ENCODE peak calls at places on chromosomes 5 and 9, in five cellular contexts. U, D, P, W and E are unnamed samples.

GRCh38 chr9:81132796-81133195 is 556.6 kb downstream of the TLE1 start:
- DNase-seq in W (no peak), P (no peak), U (no peak), D (no peak), E (no peak)

GRCh38 chr9:82353631-82354030 is 365.1 kb downstream of the SPATA31D1 start:
- DNase-seq in W (no peak), P (no peak), D (no peak), U (no peak), E (no peak)

GRCh38 chr9:118455781-118456180 is 751.6 kb downstream of the TLR4 start:
- DNase-seq in D (no peak), U (no peak), P (no peak), W (no peak), E (peak; percentile 89)

GRCh38 chr5:55817030-55817429 is 34.1 kb upstream of the IL31RA start:
- DNase-seq in U (no peak), P (no peak), W (no peak), D (no peak), E (no peak)

GRCh38 chr9:93205045-93205768 is 21.3 kb downstream of the WNK2 start:
- DNase-seq in W (no peak), P (peak; percentile 64), D (peak; percentile 81), U (no peak), E (peak; percentile 24)

GRCh38 chr9:107807183-107807582 is 317.6 kb upstream of the KLF4 start:
- DNase-seq in P (no peak), D (no peak), W (peak; percentile 14), U (no peak), E (no peak)

GRCh38 chr9:71955300-71955915 is 44.0 kb downstream of the C9orf85 start:
- DNase-seq in W (no peak), P (no peak), D (no peak), U (no peak), E (no peak)

GRCh38 chr5:95610546-95610945 is 9.3 kb upstream of the GPR150 start:
- DNase-seq in U (no peak), W (no peak), P (no peak), D (no peak), E (no peak)

GRCh38 chr5:82205005-82205404 is 73.1 kb downstream of the RPS23 start:
- DNase-seq in U (no peak), W (no peak), D (no peak), P (no peak), E (no peak)

DNA sequence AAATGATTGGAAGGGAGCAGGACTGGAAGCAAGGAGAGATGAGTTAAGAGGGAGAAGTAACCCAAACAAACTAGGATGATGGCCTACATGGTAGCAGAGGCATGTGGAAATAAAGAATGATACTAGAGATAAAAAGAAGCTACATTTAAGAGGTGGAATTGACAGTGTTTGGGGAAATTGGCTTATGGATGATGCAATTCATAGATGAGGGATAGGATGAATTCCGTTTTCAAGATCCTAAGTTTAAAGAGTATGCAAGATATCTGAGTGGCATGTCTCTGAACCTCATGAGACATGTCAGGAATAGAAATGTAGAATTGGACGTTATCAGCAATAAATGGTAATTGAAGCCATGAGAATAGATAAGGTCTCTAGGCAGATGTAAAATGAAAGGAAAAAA is 73.6 kb downstream of the RPS23 start:
- DNase-seq in U (no peak), D (no peak), W (no peak), P (no peak), E (no peak)
- H3K4me3 ChIP-seq in U (no peak overlapping the region), D (no peak overlapping the region), W (no peak overlapping the region), P (no peak overlapping the region), E (no peak overlapping the region)

DNA sequence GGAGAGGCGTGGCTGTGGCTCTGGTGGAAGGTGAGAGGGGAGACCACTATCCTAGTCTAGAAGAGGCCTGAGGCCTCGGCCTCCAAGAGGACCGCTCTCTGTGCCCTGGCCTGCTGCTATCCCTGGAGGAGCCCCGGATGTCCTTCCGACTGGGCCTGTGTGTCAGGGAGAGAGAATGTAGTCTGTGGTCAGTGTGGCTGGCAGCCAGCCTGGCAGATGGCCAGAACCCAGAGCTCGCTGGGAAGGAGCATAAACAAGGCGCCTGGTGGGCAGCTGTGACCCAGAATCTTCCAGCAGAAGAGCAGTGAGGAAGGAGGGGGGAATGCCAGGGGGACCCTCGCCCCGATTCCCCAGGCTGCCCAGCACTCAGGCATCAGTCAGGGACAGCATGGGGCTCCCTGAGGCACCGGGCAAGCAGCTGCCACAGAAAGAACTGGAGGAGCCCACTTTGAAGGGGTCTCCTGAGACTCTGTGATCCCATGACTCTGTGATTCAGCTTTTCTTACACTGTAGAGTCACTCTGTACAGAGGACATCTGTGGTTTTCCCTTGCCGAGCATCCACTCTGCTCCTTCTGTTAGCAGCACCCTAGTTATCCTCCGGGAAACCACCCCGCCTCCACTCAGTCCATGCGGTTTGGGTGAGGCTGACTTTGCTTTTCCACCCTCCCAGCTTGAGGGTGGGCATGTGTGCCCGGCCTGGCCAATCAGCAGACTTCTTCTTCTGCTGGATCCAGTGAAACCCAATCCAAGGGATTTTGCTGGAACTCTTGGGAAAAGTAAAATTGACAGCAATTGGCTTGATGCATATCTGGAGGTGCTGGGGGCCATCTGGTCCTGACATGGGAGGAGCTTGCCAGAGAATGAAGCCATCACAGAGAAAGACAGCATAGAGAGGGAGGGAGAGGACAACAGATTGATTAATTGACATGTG is 46.2 kb upstream of the PWWP2A start:
- DNase-seq in W (peak; percentile 99), U (peak; percentile 98), D (peak; percentile 94), P (peak; percentile 92), E (peak; percentile 99)
- H3K4me3 ChIP-seq in W (peak overlapping the region; percentile 15), U (peak overlapping the region; percentile 48), D (no peak overlapping the region), P (no peak overlapping the region), E (peak overlapping the region; percentile 33)

DNA sequence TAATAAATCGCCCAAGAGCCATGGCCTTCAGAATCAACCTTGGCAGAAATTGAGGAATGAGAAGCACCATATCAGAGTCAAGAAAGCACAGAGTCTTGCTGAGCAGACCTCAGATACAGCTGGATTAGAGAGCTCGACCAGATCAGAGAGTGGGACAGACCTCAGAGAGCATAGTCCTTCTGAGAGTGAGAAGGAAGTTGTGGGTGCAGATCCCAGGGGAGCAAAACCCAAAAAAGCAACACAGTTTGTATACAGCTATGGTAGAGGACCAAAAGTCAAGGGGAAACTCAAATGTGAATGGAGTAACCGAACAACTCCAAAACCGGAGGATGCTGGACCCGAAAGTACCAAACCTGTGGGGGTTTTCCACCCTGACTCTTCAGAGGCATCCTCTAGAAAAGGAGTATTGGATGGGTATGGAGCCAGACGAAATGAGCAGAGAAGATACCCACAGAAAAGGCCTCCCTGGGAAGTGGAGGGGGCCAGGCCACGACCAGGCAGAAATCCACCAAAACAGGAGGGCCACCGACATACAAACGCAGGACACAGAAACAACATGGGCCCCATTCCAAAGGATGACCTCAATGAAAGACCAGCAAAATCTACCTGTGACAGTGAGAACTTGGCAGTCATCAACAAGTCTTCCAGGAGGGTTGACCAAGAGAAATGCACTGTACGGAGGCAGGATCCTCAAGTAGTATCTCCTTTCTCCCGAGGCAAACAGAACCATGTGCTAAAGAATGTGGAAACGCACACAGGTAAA is 4.5 kb downstream of the NFX1 start:
- DNase-seq in U (no peak), W (no peak), P (no peak), D (no peak), E (no peak)
- H3K4me3 ChIP-seq in U (no peak overlapping the region), W (no peak overlapping the region), P (no peak overlapping the region), D (no peak overlapping the region), E (no peak overlapping the region)

DNA sequence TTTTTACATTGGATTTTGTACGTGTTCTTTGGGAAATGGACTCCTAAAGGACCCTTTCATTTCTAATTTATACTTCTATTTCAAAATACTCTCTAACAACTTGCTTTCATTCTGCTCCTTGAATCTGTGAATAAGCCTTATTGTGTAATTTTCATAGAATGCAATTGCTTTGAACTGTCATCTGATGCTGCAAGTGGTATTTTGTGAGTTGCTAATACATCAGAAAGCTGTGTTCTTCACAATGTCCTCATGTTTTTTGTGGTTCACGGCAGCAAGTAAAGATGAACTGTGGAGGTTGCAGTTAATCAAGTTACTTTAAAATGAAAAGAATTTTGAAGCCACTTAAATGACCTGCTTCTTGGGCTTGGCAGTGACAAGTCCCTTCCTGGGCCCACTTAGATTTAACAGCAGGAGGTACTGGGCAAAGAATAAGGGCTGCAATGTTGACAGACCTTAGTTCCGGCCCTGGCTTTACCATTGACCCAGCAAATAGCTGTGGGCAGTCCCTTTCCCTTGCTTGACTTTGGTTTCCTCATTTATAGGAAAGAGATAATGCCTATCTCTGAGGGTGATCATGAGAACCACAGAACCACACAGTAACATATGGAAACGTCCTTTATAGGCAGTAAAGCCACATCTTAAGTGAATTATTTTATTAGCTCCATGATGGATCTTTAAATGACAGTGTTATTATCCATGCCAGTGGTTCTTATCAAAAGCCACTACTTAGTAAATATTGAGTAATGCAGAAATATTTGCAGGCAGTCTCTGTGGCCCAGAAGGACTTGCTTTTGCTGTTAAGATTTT is 54.8 kb downstream of the IQGAP2 start:
- DNase-seq in D (no peak), U (no peak), W (no peak), P (no peak), E (no peak)
- H3K4me3 ChIP-seq in D (no peak overlapping the region), U (no peak overlapping the region), W (no peak overlapping the region), P (no peak overlapping the region), E (no peak overlapping the region)

GRCh38 chr5:139635191-139635590 is 13.0 kb upstream of the CXXC5 start:
- DNase-seq in U (no peak), P (no peak), W (no peak), D (no peak), E (no peak)

GRCh38 chr5:139635606-139636206 is 12.4 kb upstream of the CXXC5 start:
- DNase-seq in U (peak; percentile 82), D (peak; percentile 94), W (peak; percentile 88), P (peak; percentile 89), E (peak; percentile 96)

GRCh38 chr5:139636975-139637408 is 11.2 kb upstream of the CXXC5 start:
- DNase-seq in P (no peak), D (no peak), U (no peak), W (peak; percentile 62), E (no peak)

GRCh38 chr5:139637438-139638089 is 10.6 kb upstream of the CXXC5 start:
- DNase-seq in D (peak; percentile 90), U (no peak), W (peak; percentile 92), P (peak; percentile 92), E (peak; percentile 87)

GRCh38 chr5:139636207-139636792 is 11.8 kb upstream of the CXXC5 start:
- DNase-seq in W (peak; percentile 38), D (no peak), P (no peak), U (no peak), E (peak; percentile 59)
- H3K4me3 ChIP-seq in W (no peak overlapping the region), D (no peak overlapping the region), P (peak overlapping the region; percentile 53), U (no peak overlapping the region), E (no peak overlapping the region)

GRCh38 chr5:166324372-166324771 is 1967.1 kb upstream of the WWC1 start:
- DNase-seq in P (no peak), D (no peak), W (no peak), U (no peak), E (no peak)
- H3K4me3 ChIP-seq in P (no peak overlapping the region), D (no peak overlapping the region), W (no peak overlapping the region), U (no peak overlapping the region), E (no peak overlapping the region)

GRCh38 chr9:16191237-16191636 is 638.4 kb downstream of the CCDC171 start:
- DNase-seq in W (no peak), P (no peak), D (no peak), U (no peak), E (no peak)

GRCh38 chr9:16197578-16198370 is 644.9 kb downstream of the CCDC171 start:
- DNase-seq in D (no peak), U (no peak), W (peak; percentile 62), P (no peak), E (no peak)

GRCh38 chr9:16191691-16192402 is 639.0 kb downstream of the CCDC171 start:
- DNase-seq in W (peak; percentile 76), P (peak; percentile 87), D (peak; percentile 84), U (peak; percentile 53), E (peak; percentile 89)

GRCh38 chr9:16196206-16196605 is 643.4 kb downstream of the CCDC171 start:
- DNase-seq in P (no peak), D (no peak), W (no peak), U (no peak), E (no peak)

GRCh38 chr9:16192403-16193017 is 639.7 kb downstream of the CCDC171 start:
- DNase-seq in P (no peak), U (no peak), D (no peak), W (peak; percentile 23), E (no peak)
- H3K4me3 ChIP-seq in P (no peak overlapping the region), U (no peak overlapping the region), D (no peak overlapping the region), W (no peak overlapping the region), E (peak overlapping the region; percentile 16)